ENCODE peak calls at places on chromosomes 5 and 9, in six cellular contexts. I is C1 segment of cervical spinal cord, Y is iPS-NIHi11, J is neuronal stem cell, L is HuH-7.5, T is pancreas. H is an unnamed sample.

GRCh38 chr5:112762113-112762810 is 24.6 kb downstream of the APC start:
- DNase-seq in I (no peak), Y (no peak), J (no peak), L (no peak), T (no peak), H (no peak)

GRCh38 chr5:170343177-170343576 is 45.6 kb upstream of the LCP2 start:
- DNase-seq in I (no peak), Y (no peak), J (no peak), L (no peak), T (no peak), H (no peak)

GRCh38 chr5:83583859-83584258 is 112.3 kb downstream of the VCAN start:
- DNase-seq in I (no peak), Y (no peak), J (no peak), L (no peak), T (no peak), H (no peak)

GRCh38 chr5:174581483-174581882 is 142.9 kb upstream of the MSX2 start:
- DNase-seq in I (no peak), Y (peak), J (peak), L (peak), T (no peak), H (no peak)

GRCh38 chr5:96687812-96688453 is 25.8 kb downstream of the CAST start:
- DNase-seq in I (peak), Y (peak), J (no peak), L (peak), T (no peak), H (no peak)

GRCh38 chr9:74205071-74205470 is 292.1 kb upstream of the RORB start:
- DNase-seq in I (no peak), Y (no peak), J (no peak), L (no peak), T (no peak), H (no peak)

GRCh38 chr5:123035320-123035949 is 1.1 kb downstream of the PPIC start:
- DNase-seq in I (no peak), Y (peak), J (peak), L (peak), T (peak), H (no peak)

GRCh38 chr5:67202830-67203229 is 6.2 kb upstream of the CD180 start:
- DNase-seq in I (no peak), Y (no peak), J (no peak), L (no peak), T (no peak), H (no peak)

GRCh38 chr5:23820764-23821471 is 313.5 kb downstream of the PRDM9 start:
- DNase-seq in I (no peak), Y (peak), J (no peak), L (no peak), T (no peak), H (no peak)

GRCh38 chr5:9156282-9156681 is 389.6 kb downstream of the SEMA5A start:
- DNase-seq in I (no peak), Y (peak), J (no peak), L (no peak), T (no peak), H (no peak)

GRCh38 chr5:146032911-146033310 is 72.5 kb downstream of the PLAC8L1 start:
- DNase-seq in I (no peak), Y (no peak), J (no peak), L (no peak), T (no peak), H (no peak)